ENCODE peak calls at places on chromosomes 3 and 15, in four cellular contexts. L is endothelial cell, S is hippocampal formation, N is NCI-H460. M is an unnamed sample.

GRCh38 chr3:122989856-122990575 is 37.5 kb downstream of the SEMA5B start:
- DNase-seq in L (no peak), S (no peak), N (no peak), M (no peak)

GRCh38 chr15:70477750-70478250 is 285.6 kb downstream of the UACA start:
- DNase-seq in L (no peak), S (no peak), N (no peak), M (no peak)

GRCh38 chr15:50744601-50745000 is 20.9 kb downstream of the SPPL2A start:
- DNase-seq in L (no peak), S (no peak), N (no peak), M (no peak)

GRCh38 chr3:105402287-105402801 is 35.6 kb downstream of the ALCAM start:
- DNase-seq in L (no peak), S (no peak), N (no peak), M (no peak)

GRCh38 chr15:58477228-58477627 is 45.4 kb downstream of the LIPC start:
- DNase-seq in L (no peak), S (no peak), N (no peak), M (no peak)

GRCh38 chr3:73927203-73927570 is 302.4 kb upstream of the PDZRN3 start:
- DNase-seq in L (no peak), S (no peak), N (no peak), M (no peak)

GRCh38 chr15:99253381-99254090 is 2.3 kb downstream of the LRRC28 start:
- DNase-seq in L (no peak), S (no peak), N (no peak), M (no peak)

GRCh38 chr3:197352382-197352781 is 54.0 kb upstream of the DLG1 start:
- DNase-seq in L (no peak), S (no peak), N (no peak), M (no peak)

GRCh38 chr15:56052389-56053045 is 59.1 kb upstream of the NEDD4 start:
- DNase-seq in L (no peak), S (no peak), N (peak), M (no peak)

GRCh38 chr15:77028451-77029165 is 33.7 kb downstream of the PSTPIP1 start:
- DNase-seq in L (peak), S (no peak), N (no peak), M (peak)

GRCh38 chr15:28125673-28126651 is 26.8 kb upstream of the OCA2 start:
- DNase-seq in L (peak), S (no peak), N (peak), M (no peak)

GRCh38 chr3:194395767-194396527 is 3.1 kb downstream of the GP5 start:
- DNase-seq in L (no peak), S (no peak), N (no peak), M (peak)

GRCh38 chr15:98865397-98866339 is 141.9 kb downstream of the PGPEP1L start:
- DNase-seq in L (peak), S (no peak), N (no peak), M (no peak)

GRCh38 chr15:40289140-40289775 is 6.4 kb upstream of the ANKRD63 start:
- DNase-seq in L (no peak), S (no peak), N (no peak), M (no peak)

GRCh38 chr15:61342390-61342789 is 113.3 kb upstream of the RORA start:
- DNase-seq in L (no peak), S (no peak), N (no peak), M (no peak)

GRCh38 chr15:101062471-101063171 is 143.5 kb downstream of the LRRK1 start:
- DNase-seq in L (no peak), S (no peak), N (no peak), M (no peak)

GRCh38 chr15:35305906-35306305 is 220.8 kb upstream of the NANOGP8 start:
- DNase-seq in L (no peak), S (no peak), N (no peak), M (no peak)

M was measured in ecto neural progenitor cell.